ENCODE peak calls at places on chromosomes 4 and X, in four cellular contexts. H is neuronal stem cell, O is DMS79 treated with DMSO at 0.1 percent for 48 hours, U is IMR-90. Y is an unnamed sample.

GRCh38 chrX:115330498-115331138 is 41.1 kb downstream of the LUZP4 start:
- DNase-seq in H (no peak), O (peak; percentile 36), U (peak; percentile 76), Y (peak; percentile 47)

GRCh38 chrX:25028726-25029125 is 13.0 kb upstream of the ARX start:
- DNase-seq in H (no peak), O (no peak), U (peak; percentile 6), Y (no peak)

GRCh38 chr4:56123547-56123946 is 174.8 kb downstream of the CEP135 start:
- DNase-seq in H (no peak), O (no peak), U (no peak), Y (no peak)

GRCh38 chr4:1449833-1450741 is 43.8 kb upstream of the NKX1-1 start:
- DNase-seq in H (no peak), O (no peak), U (no peak), Y (peak; percentile 62)

GRCh38 chr4:4659871-4660651 is 118.2 kb upstream of the STX18 start:
- DNase-seq in H (no peak), O (no peak), U (peak; percentile 94), Y (no peak)

GRCh38 chr4:142080960-142081359 is 444.6 kb downstream of the IL15 start:
- DNase-seq in H (no peak), O (no peak), U (peak; percentile 39), Y (no peak)

GRCh38 chrX:18210470-18210869 is 10.2 kb downstream of the BEND2 start:
- DNase-seq in H (no peak), O (peak; percentile 16), U (peak; percentile 4), Y (no peak)

GRCh38 chrX:45485682-45486081 is 285.0 kb upstream of the DIPK2B start:
- DNase-seq in H (no peak), O (no peak), U (no peak), Y (no peak)

GRCh38 chr4:88136249-88136648 is 22.2 kb downstream of the ABCG2 start:
- DNase-seq in H (no peak), O (no peak), U (no peak), Y (no peak)

GRCh38 chrX:48802813-48803261 is 970 bp downstream of the HDAC6 start:
- DNase-seq in H (no peak), O (no peak), U (no peak), Y (no peak)

GRCh38 chrX:27883468-27884092 is 75.8 kb downstream of the MAGEB10 start:
- DNase-seq in H (peak; percentile 15), O (no peak), U (peak; percentile 25), Y (peak; percentile 8)

GRCh38 chrX:50100188-50100587 is 100.6 kb downstream of the AKAP4 start:
- DNase-seq in H (no peak), O (no peak), U (no peak), Y (peak; percentile 6)